ENCODE peak calls at places on chromosome 19, in four cellular contexts. One of them, this sample, is unnamed.

GRCh38 chr19:13078897-13079541 is 23.6 kb downstream of the LYL1 start:
- DNase-seq in mucosa of descending colon: peak; percentile 51
- DNase-seq in mesothelial cell of epicardium: no peak
- DNase-seq in fibroblast of lung: no peak
- DNase-seq in this sample: no peak

GRCh38 chr19:49468746-49469447 is 5.1 kb upstream of the FLT3LG start:
- DNase-seq in mucosa of descending colon: peak; percentile 67
- DNase-seq in mesothelial cell of epicardium: no peak
- DNase-seq in fibroblast of lung: peak; percentile 85
- DNase-seq in this sample: peak; percentile 81

GRCh38 chr19:54952591-54953344 is 5.4 kb upstream of the NLRP7 start:
- DNase-seq in mucosa of descending colon: no peak
- DNase-seq in mesothelial cell of epicardium: no peak
- DNase-seq in fibroblast of lung: no peak
- DNase-seq in this sample: no peak

GRCh38 chr19:55545913-55546495 is 661 bp upstream of the SBK3 start:
- DNase-seq in mucosa of descending colon: no peak
- DNase-seq in mesothelial cell of epicardium: no peak
- DNase-seq in fibroblast of lung: peak; percentile 41
- DNase-seq in this sample: no peak

GRCh38 chr19:21835810-21836444 is at the start of gene ZNF43:
- DNase-seq in mucosa of descending colon: peak; percentile 98
- DNase-seq in mesothelial cell of epicardium: peak; percentile 91
- DNase-seq in fibroblast of lung: peak; percentile 96
- DNase-seq in this sample: peak; percentile 90

GRCh38 chr19:48123907-48124675 is 13.5 kb upstream of the PLA2G4C start:
- DNase-seq in mucosa of descending colon: no peak
- DNase-seq in mesothelial cell of epicardium: no peak
- DNase-seq in fibroblast of lung: no peak
- DNase-seq in this sample: no peak

GRCh38 chr19:10211071-10211470 is 16.3 kb upstream of the DNMT1 start:
- DNase-seq in mucosa of descending colon: no peak
- DNase-seq in mesothelial cell of epicardium: no peak
- DNase-seq in fibroblast of lung: no peak
- DNase-seq in this sample: no peak

GRCh38 chr19:13633109-13633508 is 126.8 kb upstream of the CACNA1A start:
- DNase-seq in mucosa of descending colon: peak; percentile 93
- DNase-seq in mesothelial cell of epicardium: no peak
- DNase-seq in fibroblast of lung: peak; percentile 95
- DNase-seq in this sample: no peak

GRCh38 chr19:43372462-43372861 is 19.0 kb downstream of the CD177 start:
- DNase-seq in mucosa of descending colon: no peak
- DNase-seq in mesothelial cell of epicardium: no peak
- DNase-seq in fibroblast of lung: no peak
- DNase-seq in this sample: no peak

GRCh38 chr19:55082023-55082851 is 6.6 kb downstream of the EPS8L1 start:
- DNase-seq in mucosa of descending colon: peak; percentile 52
- DNase-seq in mesothelial cell of epicardium: no peak
- DNase-seq in fibroblast of lung: peak; percentile 34
- DNase-seq in this sample: peak; percentile 42

GRCh38 chr19:52601025-52601973 is 31.2 kb downstream of the ZNF701 start:
- DNase-seq in mucosa of descending colon: peak; percentile 99
- DNase-seq in mesothelial cell of epicardium: peak; percentile 95
- DNase-seq in fibroblast of lung: peak; percentile 87
- DNase-seq in this sample: peak; percentile 92

GRCh38 chr19:49316284-49316683 is 8.7 kb downstream of the SLC6A16 start:
- DNase-seq in mucosa of descending colon: no peak
- DNase-seq in mesothelial cell of epicardium: no peak
- DNase-seq in fibroblast of lung: no peak
- DNase-seq in this sample: no peak

GRCh38 chr19:48473161-48473966 is 4.2 kb downstream of the CYTH2 start:
- DNase-seq in mucosa of descending colon: no peak
- DNase-seq in mesothelial cell of epicardium: no peak
- DNase-seq in fibroblast of lung: no peak
- DNase-seq in this sample: no peak

GRCh38 chr19:34480971-34481821 is at the start of gene WTIP:
- DNase-seq in mucosa of descending colon: peak; percentile 32
- DNase-seq in mesothelial cell of epicardium: peak; percentile 92
- DNase-seq in fibroblast of lung: peak; percentile 87
- DNase-seq in this sample: no peak

GRCh38 chr19:5644051-5644450 is 21.2 kb downstream of the SAFB start:
- DNase-seq in mucosa of descending colon: no peak
- DNase-seq in mesothelial cell of epicardium: no peak
- DNase-seq in fibroblast of lung: no peak
- DNase-seq in this sample: no peak

GRCh38 chr19:55050749-55051532 is 12.0 kb downstream of the RDH13 start:
- DNase-seq in mucosa of descending colon: no peak
- DNase-seq in mesothelial cell of epicardium: no peak
- DNase-seq in fibroblast of lung: no peak
- DNase-seq in this sample: no peak

GRCh38 chr19:11088508-11089253 is 582 bp upstream of the LDLR start:
- DNase-seq in mucosa of descending colon: peak; percentile 34
- DNase-seq in mesothelial cell of epicardium: no peak
- DNase-seq in fibroblast of lung: peak; percentile 64
- DNase-seq in this sample: no peak

GRCh38 chr19:18814063-18814462 is 17.7 kb upstream of the UPF1 start:
- DNase-seq in mucosa of descending colon: no peak
- DNase-seq in mesothelial cell of epicardium: no peak
- DNase-seq in fibroblast of lung: peak; percentile 33
- DNase-seq in this sample: no peak
- TF ChIP-seq CTCF in mucosa of descending colon: no peak
- TF ChIP-seq CTCF in mesothelial cell of epicardium: no peak
- TF ChIP-seq CTCF in fibroblast of lung: peak; percentile 9
- TF ChIP-seq CTCF in this sample: no peak

GRCh38 chr19:35715355-35715809 is 2.4 kb upstream of the KMT2B start:
- DNase-seq in mucosa of descending colon: no peak
- DNase-seq in mesothelial cell of epicardium: no peak
- DNase-seq in fibroblast of lung: no peak
- DNase-seq in this sample: no peak

GRCh38 chr19:35713904-35714440 is 3.8 kb upstream of the KMT2B start:
- DNase-seq in mucosa of descending colon: no peak
- DNase-seq in mesothelial cell of epicardium: no peak
- DNase-seq in fibroblast of lung: no peak
- DNase-seq in this sample: no peak

GRCh38 chr19:35715981-35716734 is 1.6 kb upstream of the KMT2B start:
- DNase-seq in mucosa of descending colon: peak; percentile 72
- DNase-seq in mesothelial cell of epicardium: peak; percentile 49
- DNase-seq in fibroblast of lung: no peak
- DNase-seq in this sample: no peak

GRCh38 chr19:35712910-35713845 is 4.6 kb upstream of the KMT2B start:
- DNase-seq in mucosa of descending colon: no peak
- DNase-seq in mesothelial cell of epicardium: no peak
- DNase-seq in fibroblast of lung: no peak
- DNase-seq in this sample: no peak

GRCh38 chr19:35714601-35715354 is 3.0 kb upstream of the KMT2B start:
- DNase-seq in mucosa of descending colon: no peak
- DNase-seq in mesothelial cell of epicardium: no peak
- DNase-seq in fibroblast of lung: no peak
- DNase-seq in this sample: no peak
- TF ChIP-seq CTCF in mucosa of descending colon: no peak
- TF ChIP-seq CTCF in mesothelial cell of epicardium: no peak
- TF ChIP-seq CTCF in fibroblast of lung: no peak
- TF ChIP-seq CTCF in this sample: no peak

GRCh38 chr19:37933965-37934364 is 27.0 kb downstream of the SIPA1L3 start:
- DNase-seq in mucosa of descending colon: no peak
- DNase-seq in mesothelial cell of epicardium: no peak
- DNase-seq in fibroblast of lung: no peak
- DNase-seq in this sample: no peak

GRCh38 chr19:37929512-37929911 is 22.5 kb downstream of the SIPA1L3 start:
- DNase-seq in mucosa of descending colon: no peak
- DNase-seq in mesothelial cell of epicardium: no peak
- DNase-seq in fibroblast of lung: no peak
- DNase-seq in this sample: no peak

GRCh38 chr19:37932985-37933953 is 26.3 kb downstream of the SIPA1L3 start:
- DNase-seq in mucosa of descending colon: peak; percentile 79
- DNase-seq in mesothelial cell of epicardium: no peak
- DNase-seq in fibroblast of lung: peak; percentile 25
- DNase-seq in this sample: no peak

GRCh38 chr19:37930416-37930815 is 23.4 kb downstream of the SIPA1L3 start:
- DNase-seq in mucosa of descending colon: no peak
- DNase-seq in mesothelial cell of epicardium: no peak
- DNase-seq in fibroblast of lung: no peak
- DNase-seq in this sample: no peak

DNA sequence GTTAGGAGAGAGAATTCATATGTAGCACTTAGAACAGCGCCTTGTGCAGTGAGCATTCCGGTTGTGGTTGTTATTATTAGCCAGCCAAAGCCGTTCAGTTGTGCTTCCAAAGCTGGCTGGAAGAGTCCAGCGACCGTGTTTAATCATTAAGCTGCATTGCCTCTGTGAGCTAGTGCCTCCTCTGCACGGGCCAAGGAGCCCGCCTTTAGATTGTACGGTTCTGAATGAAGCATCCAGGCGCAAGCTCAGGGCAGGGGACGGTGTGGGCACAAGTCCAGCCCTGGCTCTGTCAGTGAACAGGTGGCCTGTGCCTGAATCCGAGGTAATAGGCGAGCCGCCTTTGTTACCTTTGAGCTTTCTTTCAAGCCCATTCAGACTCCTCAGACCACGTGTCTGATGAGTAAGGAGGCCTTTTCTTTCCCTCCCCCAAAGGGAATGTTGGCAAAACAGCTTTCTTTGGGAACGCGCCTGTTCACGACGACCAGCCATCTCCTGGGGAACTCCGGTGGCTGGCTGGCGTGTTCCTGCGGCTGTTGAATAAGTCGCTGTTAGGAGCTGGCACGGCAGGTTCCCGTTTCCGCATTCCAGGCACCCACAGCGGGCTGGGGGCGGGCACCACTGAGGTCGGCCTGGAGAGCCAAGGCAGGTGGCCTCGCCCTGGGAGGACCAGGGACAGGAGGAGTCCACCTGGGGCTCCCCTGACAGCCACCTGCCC is 25.1 kb downstream of the SIPA1L3 start:
- DNase-seq in mucosa of descending colon: peak; percentile 88
- DNase-seq in mesothelial cell of epicardium: peak; percentile 78
- DNase-seq in fibroblast of lung: peak; percentile 66
- DNase-seq in this sample: no peak
- TF ChIP-seq CTCF in mucosa of descending colon: no peak
- TF ChIP-seq CTCF in mesothelial cell of epicardium: no peak
- TF ChIP-seq CTCF in fibroblast of lung: peak; percentile 6
- TF ChIP-seq CTCF in this sample: no peak

GRCh38 chr19:1211494-1212234 is 6.1 kb downstream of the STK11 start:
- DNase-seq in mucosa of descending colon: no peak
- DNase-seq in mesothelial cell of epicardium: no peak
- DNase-seq in fibroblast of lung: no peak
- DNase-seq in this sample: no peak
- TF ChIP-seq CTCF in mucosa of descending colon: no peak
- TF ChIP-seq CTCF in mesothelial cell of epicardium: no peak
- TF ChIP-seq CTCF in fibroblast of lung: no peak
- TF ChIP-seq CTCF in this sample: no peak

GRCh38 chr19:18203408-18203862 is 407 bp downstream of the RAB3A start:
- DNase-seq in mucosa of descending colon: peak; percentile 73
- DNase-seq in mesothelial cell of epicardium: no peak
- DNase-seq in fibroblast of lung: no peak
- DNase-seq in this sample: no peak

GRCh38 chr19:18203863-18204393 is at the start of gene RAB3A:
- DNase-seq in mucosa of descending colon: peak; percentile 100
- DNase-seq in mesothelial cell of epicardium: peak; percentile 99
- DNase-seq in fibroblast of lung: peak; percentile 100
- DNase-seq in this sample: peak; percentile 98

GRCh38 chr19:18204394-18205179 is 745 bp upstream of the RAB3A start:
- DNase-seq in mucosa of descending colon: peak; percentile 85
- DNase-seq in mesothelial cell of epicardium: peak; percentile 78
- DNase-seq in fibroblast of lung: no peak
- DNase-seq in this sample: peak; percentile 33

GRCh38 chr19:18205180-18205915 is 1.5 kb upstream of the RAB3A start:
- DNase-seq in mucosa of descending colon: peak; percentile 85
- DNase-seq in mesothelial cell of epicardium: peak; percentile 69
- DNase-seq in fibroblast of lung: peak; percentile 82
- DNase-seq in this sample: peak; percentile 59

GRCh38 chr19:18202759-18203407 is 959 bp downstream of the RAB3A start:
- DNase-seq in mucosa of descending colon: peak; percentile 49
- DNase-seq in mesothelial cell of epicardium: no peak
- DNase-seq in fibroblast of lung: no peak
- DNase-seq in this sample: peak; percentile 24
- TF ChIP-seq CTCF in mucosa of descending colon: no peak
- TF ChIP-seq CTCF in mesothelial cell of epicardium: no peak
- TF ChIP-seq CTCF in fibroblast of lung: peak; percentile 41
- TF ChIP-seq CTCF in this sample: no peak

GRCh38 chr19:46716013-46716671 is 772 bp downstream of the PRKD2 start:
- DNase-seq in mucosa of descending colon: peak; percentile 50
- DNase-seq in mesothelial cell of epicardium: peak; percentile 55
- DNase-seq in fibroblast of lung: no peak
- DNase-seq in this sample: no peak
- TF ChIP-seq CTCF in mucosa of descending colon: no peak
- TF ChIP-seq CTCF in mesothelial cell of epicardium: peak; percentile 23
- TF ChIP-seq CTCF in fibroblast of lung: no peak
- TF ChIP-seq CTCF in this sample: no peak

GRCh38 chr19:1651548-1652394 is 644 bp downstream of the TCF3 start:
- DNase-seq in mucosa of descending colon: peak; percentile 60
- DNase-seq in mesothelial cell of epicardium: peak; percentile 57
- DNase-seq in fibroblast of lung: peak; percentile 23
- DNase-seq in this sample: peak; percentile 54
- TF ChIP-seq CTCF in mucosa of descending colon: no peak
- TF ChIP-seq CTCF in mesothelial cell of epicardium: no peak
- TF ChIP-seq CTCF in fibroblast of lung: no peak
- TF ChIP-seq CTCF in this sample: no peak

DNA sequence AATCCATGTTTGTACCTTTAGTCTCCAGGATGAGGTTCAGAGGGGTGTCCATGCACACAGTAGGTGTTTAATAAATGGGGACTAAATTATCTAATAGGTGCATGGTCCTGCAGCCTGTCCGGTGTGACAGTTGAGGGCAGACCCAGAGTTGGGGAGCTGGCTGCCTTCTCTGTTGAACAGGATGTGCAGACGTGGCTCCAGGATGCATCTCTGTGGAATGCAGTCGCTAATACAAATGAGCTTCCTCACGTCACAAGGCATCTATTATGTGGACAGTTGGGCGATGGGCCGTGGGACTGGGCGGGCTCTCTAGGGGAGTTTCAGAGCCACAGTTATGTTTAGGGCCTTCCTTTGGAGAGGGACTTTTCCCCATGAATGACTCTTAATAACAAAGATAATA is 71.0 kb downstream of the SIPA1L3 start:
- DNase-seq in mucosa of descending colon: no peak
- DNase-seq in mesothelial cell of epicardium: no peak
- DNase-seq in fibroblast of lung: peak; percentile 61
- DNase-seq in this sample: no peak
- TF ChIP-seq CTCF in mucosa of descending colon: no peak
- TF ChIP-seq CTCF in mesothelial cell of epicardium: no peak
- TF ChIP-seq CTCF in fibroblast of lung: no peak
- TF ChIP-seq CTCF in this sample: no peak

GRCh38 chr19:30897034-30897433 is 452.2 kb downstream of the TSHZ3 start:
- DNase-seq in mucosa of descending colon: no peak
- DNase-seq in mesothelial cell of epicardium: no peak
- DNase-seq in fibroblast of lung: no peak
- DNase-seq in this sample: no peak

GRCh38 chr19:30898353-30899103 is 450.7 kb downstream of the TSHZ3 start:
- DNase-seq in mucosa of descending colon: no peak
- DNase-seq in mesothelial cell of epicardium: no peak
- DNase-seq in fibroblast of lung: no peak
- DNase-seq in this sample: no peak

GRCh38 chr19:30896551-30896950 is 452.7 kb downstream of the TSHZ3 start:
- DNase-seq in mucosa of descending colon: no peak
- DNase-seq in mesothelial cell of epicardium: no peak
- DNase-seq in fibroblast of lung: no peak
- DNase-seq in this sample: no peak

GRCh38 chr19:30897553-30897952 is 451.7 kb downstream of the TSHZ3 start:
- DNase-seq in mucosa of descending colon: no peak
- DNase-seq in mesothelial cell of epicardium: no peak
- DNase-seq in fibroblast of lung: no peak
- DNase-seq in this sample: no peak

GRCh38 chr19:30895946-30896345 is 453.3 kb downstream of the TSHZ3 start:
- DNase-seq in mucosa of descending colon: no peak
- DNase-seq in mesothelial cell of epicardium: no peak
- DNase-seq in fibroblast of lung: no peak
- DNase-seq in this sample: no peak
- TF ChIP-seq CTCF in mucosa of descending colon: no peak
- TF ChIP-seq CTCF in mesothelial cell of epicardium: no peak
- TF ChIP-seq CTCF in fibroblast of lung: no peak
- TF ChIP-seq CTCF in this sample: no peak